ENCODE peak calls at places on chromosome 21, in seven cellular contexts. S is mesendoderm, J is right cardiac atrium, M is IMR-90, V is kidney, P is hepatocyte, N is PC-3. C is an unnamed sample.

GRCh38 chr21:36710729-36711048 is 11.8 kb downstream of the SIM2 start:
- DNase-seq in S (peak; percentile 44), J (peak; percentile 41), M (no peak), V (no peak), P (no peak), N (no peak), C (no peak)

GRCh38 chr21:18759751-18760161 is 356.2 kb upstream of the TMPRSS15 start:
- DNase-seq in S (no peak), J (no peak), M (no peak), V (no peak), P (no peak), N (peak; percentile 29), C (no peak)

GRCh38 chr21:37592496-37592895 is 225.9 kb downstream of the DYRK1A start:
- DNase-seq in S (peak; percentile 87), J (no peak), M (no peak), V (no peak), P (no peak), N (no peak), C (no peak)

GRCh38 chr21:27132270-27132669 is 165.4 kb upstream of the ADAMTS5 start:
- DNase-seq in S (peak; percentile 19), J (no peak), M (peak; percentile 67), V (no peak), P (no peak), N (no peak), C (no peak)

GRCh38 chr21:27219068-27219467 is 252.2 kb upstream of the ADAMTS5 start:
- DNase-seq in S (no peak), J (no peak), M (peak; percentile 58), V (no peak), P (no peak), N (peak; percentile 44), C (no peak)

GRCh38 chr21:36239585-36239984 is 80.4 kb upstream of the MORC3 start:
- DNase-seq in S (no peak), J (no peak), M (no peak), V (no peak), P (no peak), N (no peak), C (no peak)

GRCh38 chr21:39633043-39633442 is 20.3 kb downstream of the B3GALT5 start:
- DNase-seq in S (no peak), J (no peak), M (peak; percentile 52), V (no peak), P (peak; percentile 59), N (peak; percentile 84), C (no peak)

GRCh38 chr21:32406405-32406804 is 6.1 kb upstream of the EVA1C start:
- DNase-seq in S (no peak), J (no peak), M (no peak), V (no peak), P (no peak), N (no peak), C (no peak)

GRCh38 chr21:30408782-30409494 is 13.1 kb downstream of the KRTAP13-1 start:
- DNase-seq in S (peak; percentile 99), J (peak; percentile 46), M (no peak), V (no peak), P (peak; percentile 81), N (peak; percentile 93), C (no peak)

GRCh38 chr21:36212513-36212780 is 55.8 kb downstream of the DOP1B start:
- DNase-seq in S (no peak), J (no peak), M (no peak), V (peak; percentile 10), P (no peak), N (no peak), C (no peak)

GRCh38 chr21:27759091-27759659 is 792.3 kb upstream of the ADAMTS5 start:
- DNase-seq in S (peak; percentile 46), J (peak; percentile 53), M (no peak), V (no peak), P (peak; percentile 31), N (peak; percentile 39), C (no peak)

GRCh38 chr21:37454869-37455503 is 88.4 kb downstream of the DYRK1A start:
- DNase-seq in S (no peak), J (no peak), M (no peak), V (no peak), P (no peak), N (no peak), C (no peak)

GRCh38 chr21:17697474-17697873 is 84.8 kb upstream of the BTG3 start:
- DNase-seq in S (no peak), J (no peak), M (no peak), V (no peak), P (no peak), N (no peak), C (no peak)

GRCh38 chr21:16192900-16193299 is 463.1 kb downstream of the USP25 start:
- DNase-seq in S (peak; percentile 35), J (no peak), M (peak; percentile 20), V (no peak), P (peak; percentile 24), N (peak; percentile 70), C (no peak)

GRCh38 chr21:40178726-40179125 is 311.5 kb downstream of the PCP4 start:
- DNase-seq in S (no peak), J (no peak), M (no peak), V (peak; percentile 69), P (no peak), N (no peak), C (no peak)

GRCh38 chr21:20258542-20258941 is 739.7 kb upstream of the NCAM2 start:
- DNase-seq in S (peak; percentile 46), J (no peak), M (no peak), V (no peak), P (no peak), N (no peak), C (no peak)

GRCh38 chr21:28257276-28257675 is 735.4 kb downstream of the LTN1 start:
- DNase-seq in S (no peak), J (no peak), M (no peak), V (no peak), P (no peak), N (no peak), C (no peak)

GRCh38 chr21:27061783-27062182 is 94.9 kb upstream of the ADAMTS5 start:
- DNase-seq in S (no peak), J (no peak), M (no peak), V (no peak), P (no peak), N (no peak), C (no peak)

GRCh38 chr21:32794643-32795042 is 23.1 kb upstream of the PAXBP1 start:
- DNase-seq in S (no peak), J (no peak), M (no peak), V (no peak), P (no peak), N (no peak), C (no peak)

GRCh38 chr21:38438476-38438893 is 59.8 kb downstream of the ERG start:
- DNase-seq in S (peak; percentile 37), J (peak; percentile 88), M (peak; percentile 71), V (peak; percentile 85), P (peak; percentile 49), N (peak; percentile 16), C (no peak)

GRCh38 chr21:36470294-36470693 is 9.6 kb downstream of the CLDN14 start:
- DNase-seq in S (peak; percentile 47), J (no peak), M (no peak), V (peak; percentile 36), P (no peak), N (no peak), C (no peak)

GRCh38 chr21:34526618-34527290 is 14.7 kb upstream of the KCNE1 start:
- DNase-seq in S (peak; percentile 99), J (peak; percentile 75), M (peak; percentile 100), V (no peak), P (peak; percentile 96), N (peak; percentile 97), C (no peak)
- H3K4me3 ChIP-seq in S (no peak overlapping the region), J (peak overlapping the region; percentile 78), M (peak overlapping the region; percentile 57), V (peak overlapping the region; percentile 68), P (peak overlapping the region; percentile 7), N (peak overlapping the region; percentile 70), C (peak overlapping the region; percentile 33)

GRCh38 chr21:25911730-25912401 is 177.1 kb downstream of the GABPA start:
- DNase-seq in S (no peak), J (peak; percentile 74), M (no peak), V (no peak), P (no peak), N (no peak), C (no peak)
- H3K27ac ChIP-seq in S (no peak overlapping the region), J (no peak overlapping the region), M (no peak overlapping the region), V (no peak overlapping the region), P (no peak overlapping the region), N (no peak overlapping the region), C (no peak overlapping the region)

GRCh38 chr21:43364261-43364510 is 62.7 kb downstream of the SIK1 start:
- DNase-seq in S (no peak), J (no peak), M (no peak), V (no peak), P (no peak), N (no peak), C (no peak)
- H3K4me1 ChIP-seq in S (no peaks in the 10 kb centered on the region), J (peaks cover 6% of the 10 kb centered on the region), M (peaks cover 10% of the 10 kb centered on the region), V (peaks cover 8% of the 10 kb centered on the region), P (peaks cover 16% of the 10 kb centered on the region), N (no peaks in the 10 kb centered on the region), C (peaks cover 22% of the 10 kb centered on the region)

GRCh38 chr21:46097826-46098286 is at the start of gene COL6A2:
- DNase-seq in S (peak; percentile 75), J (peak; percentile 89), M (peak; percentile 71), V (peak; percentile 86), P (peak; percentile 90), N (peak; percentile 75), C (no peak)
- H3K4me3 ChIP-seq in S (peak within 1 kb of the TSS; percentile 49), J (peak within 1 kb of the TSS; percentile 94), M (peak within 1 kb of the TSS; percentile 97), V (peak within 1 kb of the TSS; percentile 41), P (peak within 1 kb of the TSS; percentile 92), N (peak within 1 kb of the TSS; percentile 86), C (peak within 1 kb of the TSS; percentile 50)

DNA sequence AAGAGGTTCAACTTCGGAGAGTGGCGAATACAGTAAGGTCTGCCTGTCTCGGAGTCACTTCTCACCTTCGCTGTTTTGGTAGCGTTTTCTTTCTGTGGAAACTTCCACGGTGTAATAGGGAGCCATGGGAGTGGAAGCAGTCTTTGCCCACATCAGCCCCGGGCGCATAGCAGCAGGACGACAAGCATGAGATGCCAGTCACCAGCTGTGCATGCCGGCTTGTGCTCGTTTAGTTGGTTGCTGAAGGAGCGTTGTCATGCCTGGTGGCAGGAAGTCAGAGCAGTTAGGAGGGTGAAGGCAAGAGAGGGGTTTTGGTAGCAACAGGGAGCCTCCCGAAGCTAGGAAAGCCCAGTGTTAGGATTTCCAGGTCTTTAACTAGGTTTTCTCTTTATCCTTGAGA is 58.8 kb downstream of the MRPS6 start:
- DNase-seq in S (peak; percentile 18), J (no peak), M (no peak), V (no peak), P (no peak), N (no peak), C (no peak)
- H3K27ac ChIP-seq in S (peak overlapping the region; percentile 22), J (peak overlapping the region; percentile 46), M (no peak overlapping the region), V (peak overlapping the region; percentile 29), P (peak overlapping the region; percentile 88), N (no peak overlapping the region), C (no peak overlapping the region)

GRCh38 chr21:29305561-29305960 is 6.8 kb downstream of the BACH1 start:
- DNase-seq in S (no peak), J (no peak), M (no peak), V (no peak), P (no peak), N (no peak), C (no peak)
- H3K4me1 ChIP-seq in S (peaks cover 25% of the 10 kb centered on the region), J (peaks cover 12% of the 10 kb centered on the region), M (peaks cover 21% of the 10 kb centered on the region), V (peaks cover 27% of the 10 kb centered on the region), P (peaks cover 55% of the 10 kb centered on the region), N (peaks cover 31% of the 10 kb centered on the region), C (peaks cover 4% of the 10 kb centered on the region)

DNA sequence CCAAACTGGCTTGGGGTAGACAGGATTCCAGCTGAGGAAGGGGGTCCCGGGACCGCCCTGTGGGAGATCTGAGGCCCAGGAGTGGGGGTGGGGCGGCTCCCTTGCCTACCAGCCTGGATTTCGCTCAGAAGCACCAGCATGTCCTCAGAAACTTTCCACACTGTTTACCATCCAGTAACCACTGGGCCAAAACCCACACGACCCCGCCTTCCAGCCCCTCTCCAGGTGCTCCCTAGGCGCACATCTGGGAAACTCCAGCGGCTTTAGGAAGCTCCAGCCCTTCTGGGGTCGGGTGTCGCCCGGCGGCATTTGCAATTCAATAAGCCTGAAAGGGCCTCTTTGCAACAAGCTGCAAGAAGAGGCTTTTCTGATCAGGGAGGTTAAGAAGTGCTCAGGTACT is 4.6 kb downstream of the RIPK4 start:
- DNase-seq in S (peak; percentile 82), J (no peak), M (no peak), V (no peak), P (no peak), N (peak; percentile 47), C (no peak)
- H3K4me3 ChIP-seq in S (peak overlapping the region; percentile 5), J (no peak overlapping the region), M (no peak overlapping the region), V (peak overlapping the region; percentile 56), P (peak overlapping the region; percentile 15), N (peak overlapping the region; percentile 94), C (no peak overlapping the region)

C was measured in effector memory CD4-positive, alpha-beta T cell.